ENCODE peak calls at places on chromosomes 3 and 15, in six cellular contexts. S, V, W, K, A and Z are unnamed samples.

GRCh38 chr3:152780553-152780952 is 54.4 kb upstream of the P2RY1 start:
- DNase-seq in S (no peak), V (no peak), W (peak), K (no peak), A (no peak), Z (no peak)

GRCh38 chr3:58535531-58536500 is 1.2 kb downstream of the ACOX2 start:
- DNase-seq in S (no peak), V (no peak), W (no peak), K (no peak), A (peak), Z (no peak)

GRCh38 chr3:111706527-111706926 is 111.4 kb upstream of the ZBED2 start:
- DNase-seq in S (no peak), V (no peak), W (no peak), K (no peak), A (no peak), Z (no peak)

GRCh38 chr15:89406756-89407650 is 72.4 kb upstream of the POLG start:
- DNase-seq in S (no peak), V (no peak), W (no peak), K (no peak), A (no peak), Z (no peak)

GRCh38 chr3:53460313-53460712 is 34.1 kb upstream of the CACNA1D start:
- DNase-seq in S (no peak), V (no peak), W (no peak), K (no peak), A (no peak), Z (no peak)

GRCh38 chr15:63332367-63333078 is 49.1 kb downstream of the CA12 start:
- DNase-seq in S (no peak), V (no peak), W (peak), K (peak), A (no peak), Z (peak)

GRCh38 chr15:56765252-56765651 is 31.9 kb upstream of the ZNF280D start:
- DNase-seq in S (no peak), V (no peak), W (peak), K (no peak), A (no peak), Z (peak)

GRCh38 chr3:57983734-57984518 is 24.3 kb upstream of the FLNB start:
- DNase-seq in S (peak), V (peak), W (peak), K (peak), A (no peak), Z (peak)

GRCh38 chr3:189457201-189457607 is 174.0 kb upstream of the TP63 start:
- DNase-seq in S (no peak), V (no peak), W (peak), K (no peak), A (no peak), Z (no peak)

GRCh38 chr15:64185331-64185911 is 22.6 kb upstream of the PPIB start:
- DNase-seq in S (no peak), V (no peak), W (no peak), K (no peak), A (no peak), Z (no peak)

GRCh38 chr3:125166581-125166980 is 46.0 kb downstream of the SLC12A8 start:
- DNase-seq in S (no peak), V (no peak), W (no peak), K (no peak), A (no peak), Z (no peak)

GRCh38 chr3:56864090-56864489 is 62.3 kb upstream of the ARHGEF3 start:
- DNase-seq in S (no peak), V (no peak), W (no peak), K (no peak), A (no peak), Z (no peak)

GRCh38 chr3:4571690-4572334 is 78.7 kb downstream of the ITPR1 start:
- DNase-seq in S (no peak), V (no peak), W (no peak), K (no peak), A (no peak), Z (no peak)

GRCh38 chr3:136838641-136839555 is 20.0 kb downstream of the SLC35G2 start:
- DNase-seq in S (no peak), V (no peak), W (peak), K (no peak), A (no peak), Z (peak)

DNA sequence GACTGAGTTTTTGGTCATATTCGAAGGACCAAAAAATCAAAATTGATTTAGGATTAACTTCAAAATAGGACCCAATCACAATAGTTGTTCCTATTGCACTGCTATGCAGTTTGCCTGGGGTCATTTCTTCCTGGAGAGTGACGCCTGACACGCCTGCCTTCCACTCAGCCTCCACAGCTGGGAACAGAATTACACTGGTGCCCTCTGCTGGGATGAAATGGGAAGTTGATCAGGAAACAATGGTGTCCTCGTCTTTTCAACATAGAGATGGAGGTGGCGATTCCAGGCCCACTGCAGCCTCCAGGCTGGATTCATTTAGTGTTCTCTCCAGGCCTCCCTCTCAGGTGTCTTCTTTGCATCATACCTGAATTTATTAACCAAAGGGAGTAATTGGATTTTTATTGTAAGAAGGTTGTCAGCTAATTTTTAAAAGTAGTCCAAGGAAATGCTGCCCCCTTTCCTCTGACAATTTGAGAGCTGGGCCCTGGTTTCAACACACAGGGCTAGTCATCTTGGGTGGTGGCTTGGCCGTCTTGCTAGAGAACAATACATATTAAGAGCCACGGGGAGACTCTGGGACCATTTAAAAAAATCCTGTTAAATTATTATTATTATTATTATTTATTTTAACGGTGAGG is 69.7 kb downstream of the GAP43 start:
- DNase-seq in S (peak), V (peak), W (peak), K (peak), A (peak), Z (peak)
- TF ChIP-seq CTCF in S (peak), V (peak), W (peak), K (peak), A (peak), Z (peak)

GRCh38 chr15:94131875-94132274 is 99.5 kb upstream of the MCTP2 start:
- DNase-seq in S (no peak), V (no peak), W (no peak), K (no peak), A (no peak), Z (no peak)

DNA sequence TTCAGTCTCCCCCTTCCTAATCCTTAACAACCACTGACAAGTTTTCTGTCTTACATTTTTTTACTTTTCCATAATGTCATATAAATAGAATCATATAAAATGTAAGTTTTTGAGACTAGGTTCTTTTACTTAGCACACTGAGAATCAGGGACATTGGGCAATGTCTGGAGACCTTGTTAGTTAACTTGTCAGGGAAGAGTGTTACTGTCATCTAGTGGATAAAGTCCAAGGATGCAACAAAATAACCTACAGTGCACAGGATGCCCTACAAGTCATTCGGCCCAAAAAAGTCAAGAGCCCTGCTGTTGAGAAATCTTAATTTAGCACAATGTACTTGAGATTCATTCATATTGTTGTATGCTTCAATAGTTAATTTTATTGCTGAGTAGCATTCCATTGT is 95.6 kb upstream of the MCTP2 start:
- DNase-seq in S (no peak), V (no peak), W (no peak), K (no peak), A (no peak), Z (no peak)
- TF ChIP-seq CTCF in S (no peak), V (no peak), W (peak), K (no peak), A (peak), Z (peak)

DNA sequence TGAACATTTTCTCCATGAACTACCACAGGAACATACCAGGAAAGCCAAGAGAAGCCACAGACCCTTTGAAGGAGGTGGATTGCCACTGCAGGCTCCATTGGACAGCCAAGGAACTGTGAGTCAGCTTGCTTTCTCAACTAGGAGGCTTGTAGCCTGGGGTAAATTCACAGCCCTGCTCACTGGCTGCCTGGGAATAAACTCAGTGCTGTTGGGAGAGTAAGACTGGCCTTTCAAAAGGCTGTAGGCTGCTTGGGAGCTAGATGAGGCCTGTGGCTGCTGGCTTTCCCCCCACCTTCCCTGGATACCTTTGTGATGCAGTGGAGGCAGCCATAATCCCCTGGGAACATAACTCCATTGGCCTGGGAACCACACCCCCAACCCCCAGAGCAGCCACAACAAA is 223.5 kb upstream of the RBMS3 start:
- DNase-seq in S (no peak), V (no peak), W (peak), K (no peak), A (no peak), Z (peak)
- TF ChIP-seq CTCF in S (no peak), V (no peak), W (no peak), K (no peak), A (no peak), Z (no peak)

DNA sequence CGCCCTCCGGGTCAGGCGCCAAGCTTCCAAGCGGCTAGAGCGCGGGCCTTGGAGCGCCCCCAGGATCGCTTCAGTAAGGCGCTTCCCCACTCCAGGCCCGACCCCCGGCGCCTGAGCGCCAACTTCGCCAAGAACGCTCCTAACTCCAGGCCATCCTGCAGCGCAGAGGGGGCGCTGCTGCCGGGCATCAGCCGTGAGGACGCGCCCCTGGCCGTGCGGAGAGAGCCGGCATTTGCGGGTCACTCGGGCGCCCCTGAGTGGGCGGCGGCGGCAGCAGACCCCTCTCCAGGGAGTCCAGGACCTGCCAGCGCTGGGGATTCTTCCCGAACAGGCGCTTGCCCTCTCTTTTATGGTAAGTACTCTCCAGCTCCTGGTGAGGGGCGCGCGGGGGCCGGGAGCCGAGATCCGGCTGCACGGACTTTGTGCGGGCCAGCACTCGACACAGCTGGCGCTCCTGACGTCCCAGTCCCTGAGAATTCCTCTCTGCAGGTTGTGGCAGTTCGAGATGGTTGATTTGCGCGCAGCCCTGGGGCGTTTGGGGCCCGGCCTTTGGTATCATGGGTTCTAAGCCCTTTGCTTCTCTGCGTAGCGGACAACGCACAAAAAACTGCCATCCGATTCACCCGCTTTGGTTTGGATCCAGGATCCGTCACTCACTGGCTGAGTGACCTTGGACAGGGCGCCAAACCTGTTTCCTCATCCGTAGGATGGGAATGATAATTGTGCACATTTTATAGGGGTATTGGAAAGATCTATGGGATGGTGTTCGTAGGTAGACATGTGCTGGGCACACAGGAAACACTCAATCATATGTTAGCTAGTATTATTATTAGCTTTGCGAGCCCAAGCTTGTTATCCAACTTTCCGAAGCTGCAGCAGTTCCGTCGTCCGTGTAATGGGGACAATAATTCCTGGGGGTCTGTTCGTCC is 758 bp downstream of the SPSB4 start:
- DNase-seq in S (no peak), V (no peak), W (peak), K (no peak), A (peak), Z (no peak)
- TF ChIP-seq CTCF in S (no peak), V (no peak), W (no peak), K (no peak), A (peak), Z (no peak)

GRCh38 chr15:31584195-31584594 is 257.6 kb downstream of the KLF13 start:
- DNase-seq in S (no peak), V (no peak), W (no peak), K (no peak), A (no peak), Z (no peak)
- TF ChIP-seq CTCF in S (no peak), V (no peak), W (no peak), K (no peak), A (no peak), Z (no peak)

GRCh38 chr3:71876135-71876534 is 91.2 kb upstream of the PROK2 start:
- DNase-seq in S (no peak), V (no peak), W (no peak), K (no peak), A (no peak), Z (no peak)

GRCh38 chr3:71876706-71877105 is 91.8 kb upstream of the PROK2 start:
- DNase-seq in S (no peak), V (no peak), W (no peak), K (no peak), A (no peak), Z (no peak)

GRCh38 chr3:71881041-71881440 is 96.1 kb upstream of the PROK2 start:
- DNase-seq in S (no peak), V (no peak), W (no peak), K (peak), A (no peak), Z (no peak)

GRCh38 chr3:71881732-71882131 is 96.8 kb upstream of the PROK2 start:
- DNase-seq in S (no peak), V (no peak), W (no peak), K (no peak), A (no peak), Z (no peak)

DNA sequence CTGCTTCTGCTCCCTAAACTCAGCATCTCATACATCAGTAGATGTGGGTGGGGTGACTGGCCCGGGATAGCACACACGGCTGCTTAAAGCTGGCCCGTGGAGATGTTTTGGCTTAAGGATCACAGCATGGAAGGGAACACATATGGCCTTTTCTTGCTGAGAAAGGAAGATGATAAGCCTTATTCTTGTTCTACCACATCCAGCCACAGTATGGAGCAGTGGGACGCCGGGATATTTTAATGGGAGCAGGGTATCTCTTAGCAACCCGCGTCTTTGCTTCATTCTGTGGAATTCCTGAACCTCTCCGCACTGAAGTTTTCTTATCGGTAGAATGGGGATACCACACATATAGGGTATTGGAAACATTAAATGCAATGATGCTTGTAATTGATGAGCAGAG is 94.1 kb upstream of the PROK2 start:
- DNase-seq in S (no peak), V (no peak), W (no peak), K (no peak), A (no peak), Z (no peak)
- TF ChIP-seq CTCF in S (no peak), V (no peak), W (peak), K (no peak), A (no peak), Z (no peak)

GRCh38 chr3:171172070-171172469 is 145.6 kb upstream of the SLC2A2 start:
- DNase-seq in S (no peak), V (no peak), W (no peak), K (no peak), A (no peak), Z (no peak)
- TF ChIP-seq CTCF in S (peak), V (peak), W (peak), K (no peak), A (peak), Z (peak)

GRCh38 chr15:52348056-52348745 is 52.6 kb upstream of the MYO5C start:
- DNase-seq in S (no peak), V (no peak), W (peak), K (no peak), A (no peak), Z (no peak)
- TF ChIP-seq CTCF in S (no peak), V (no peak), W (no peak), K (no peak), A (no peak), Z (no peak)

GRCh38 chr3:114697441-114697840 is 403.6 kb downstream of the TIGIT start:
- DNase-seq in S (no peak), V (no peak), W (no peak), K (no peak), A (no peak), Z (no peak)

GRCh38 chr3:114694251-114694650 is 400.4 kb downstream of the TIGIT start:
- DNase-seq in S (no peak), V (no peak), W (no peak), K (no peak), A (no peak), Z (no peak)

GRCh38 chr3:114700637-114701234 is 406.9 kb downstream of the TIGIT start:
- DNase-seq in S (no peak), V (no peak), W (no peak), K (no peak), A (no peak), Z (no peak)

GRCh38 chr3:114698355-114699105 is 404.7 kb downstream of the TIGIT start:
- DNase-seq in S (no peak), V (no peak), W (no peak), K (no peak), A (no peak), Z (no peak)
- TF ChIP-seq CTCF in S (no peak), V (no peak), W (no peak), K (no peak), A (no peak), Z (no peak)